ENCODE peak calls at places on chromosomes 4 and X, in nine cellular contexts. One of them, this sample, is unnamed.

GRCh38 chr4:13881880-13882279 is 254.4 kb upstream of the BOD1L1 start:
- DNase-seq in NCI-H1105 treated with DMSO at 0.1 percent for 48 hours: no peak
- DNase-seq in fibroblast of gingiva: peak; percentile 60
- DNase-seq in dorsolateral prefrontal cortex: no peak
- DNase-seq in posterior cingulate gyrus: no peak
- DNase-seq in iPS DF 19.7: no peak
- DNase-seq in H4: no peak
- DNase-seq in stimulated activated naive B cell treated with anti-CD40 and anti-IgM and Interleukin-4, amounts not matched to agents 10 μg/mL and 1 μg/mL and 100 μg/mL, for 72 hours: no peak
- DNase-seq in adipocyte: peak; percentile 69
- DNase-seq in this sample: no peak

GRCh38 chr4:141132689-141133145 is 552 bp downstream of the RNF150 start:
- DNase-seq in iPS DF 19.7: no peak
- DNase-seq in fibroblast of gingiva: peak; percentile 44
- DNase-seq in NCI-H1105 treated with DMSO at 0.1 percent for 48 hours: peak; percentile 23
- DNase-seq in dorsolateral prefrontal cortex: peak; percentile 23
- DNase-seq in stimulated activated naive B cell treated with anti-CD40 and anti-IgM and Interleukin-4, amounts not matched to agents 10 μg/mL and 1 μg/mL and 100 μg/mL, for 72 hours: no peak
- DNase-seq in H4: no peak
- DNase-seq in adipocyte: peak; percentile 82
- DNase-seq in posterior cingulate gyrus: no peak
- DNase-seq in this sample: no peak

GRCh38 chr4:139556071-139556734 is at the start of gene SETD7:
- DNase-seq in posterior cingulate gyrus: peak; percentile 52
- DNase-seq in dorsolateral prefrontal cortex: peak; percentile 77
- DNase-seq in stimulated activated naive B cell treated with anti-CD40 and anti-IgM and Interleukin-4, amounts not matched to agents 10 μg/mL and 1 μg/mL and 100 μg/mL, for 72 hours: peak; percentile 57
- DNase-seq in H4: peak; percentile 69
- DNase-seq in fibroblast of gingiva: peak; percentile 82
- DNase-seq in adipocyte: peak; percentile 88
- DNase-seq in iPS DF 19.7: no peak
- DNase-seq in NCI-H1105 treated with DMSO at 0.1 percent for 48 hours: peak; percentile 50
- DNase-seq in this sample: peak; percentile 83

GRCh38 chr4:30943356-30943755 is 223.2 kb downstream of the PCDH7 start:
- DNase-seq in stimulated activated naive B cell treated with anti-CD40 and anti-IgM and Interleukin-4, amounts not matched to agents 10 μg/mL and 1 μg/mL and 100 μg/mL, for 72 hours: no peak
- DNase-seq in NCI-H1105 treated with DMSO at 0.1 percent for 48 hours: no peak
- DNase-seq in H4: no peak
- DNase-seq in iPS DF 19.7: no peak
- DNase-seq in dorsolateral prefrontal cortex: no peak
- DNase-seq in posterior cingulate gyrus: no peak
- DNase-seq in adipocyte: peak; percentile 45
- DNase-seq in fibroblast of gingiva: no peak
- DNase-seq in this sample: no peak

GRCh38 chr4:180909279-180909678 is 1333.9 kb upstream of the TENM3 start:
- DNase-seq in adipocyte: peak; percentile 19
- DNase-seq in H4: peak; percentile 31
- DNase-seq in stimulated activated naive B cell treated with anti-CD40 and anti-IgM and Interleukin-4, amounts not matched to agents 10 μg/mL and 1 μg/mL and 100 μg/mL, for 72 hours: no peak
- DNase-seq in dorsolateral prefrontal cortex: no peak
- DNase-seq in NCI-H1105 treated with DMSO at 0.1 percent for 48 hours: no peak
- DNase-seq in iPS DF 19.7: peak; percentile 54
- DNase-seq in fibroblast of gingiva: no peak
- DNase-seq in posterior cingulate gyrus: no peak
- DNase-seq in this sample: no peak

GRCh38 chr4:87863486-87863885 is 30.7 kb downstream of the MEPE start:
- DNase-seq in H4: no peak
- DNase-seq in dorsolateral prefrontal cortex: no peak
- DNase-seq in NCI-H1105 treated with DMSO at 0.1 percent for 48 hours: no peak
- DNase-seq in posterior cingulate gyrus: no peak
- DNase-seq in stimulated activated naive B cell treated with anti-CD40 and anti-IgM and Interleukin-4, amounts not matched to agents 10 μg/mL and 1 μg/mL and 100 μg/mL, for 72 hours: no peak
- DNase-seq in iPS DF 19.7: no peak
- DNase-seq in fibroblast of gingiva: no peak
- DNase-seq in adipocyte: no peak
- DNase-seq in this sample: no peak

GRCh38 chr4:73607375-73608026 is 12.7 kb downstream of the RASSF6 start:
- DNase-seq in fibroblast of gingiva: no peak
- DNase-seq in dorsolateral prefrontal cortex: no peak
- DNase-seq in H4: no peak
- DNase-seq in stimulated activated naive B cell treated with anti-CD40 and anti-IgM and Interleukin-4, amounts not matched to agents 10 μg/mL and 1 μg/mL and 100 μg/mL, for 72 hours: no peak
- DNase-seq in posterior cingulate gyrus: no peak
- DNase-seq in NCI-H1105 treated with DMSO at 0.1 percent for 48 hours: no peak
- DNase-seq in adipocyte: no peak
- DNase-seq in iPS DF 19.7: no peak
- DNase-seq in this sample: no peak

GRCh38 chr4:138910914-138911336 is 104.7 kb upstream of the NOCT start:
- DNase-seq in NCI-H1105 treated with DMSO at 0.1 percent for 48 hours: peak; percentile 91
- DNase-seq in iPS DF 19.7: no peak
- DNase-seq in H4: peak; percentile 88
- DNase-seq in stimulated activated naive B cell treated with anti-CD40 and anti-IgM and Interleukin-4, amounts not matched to agents 10 μg/mL and 1 μg/mL and 100 μg/mL, for 72 hours: no peak
- DNase-seq in adipocyte: no peak
- DNase-seq in dorsolateral prefrontal cortex: peak; percentile 68
- DNase-seq in fibroblast of gingiva: peak; percentile 73
- DNase-seq in posterior cingulate gyrus: peak; percentile 17
- DNase-seq in this sample: no peak

GRCh38 chrX:38975368-38975767 is 174.1 kb downstream of the MID1IP1 start:
- DNase-seq in posterior cingulate gyrus: no peak
- DNase-seq in NCI-H1105 treated with DMSO at 0.1 percent for 48 hours: no peak
- DNase-seq in fibroblast of gingiva: peak; percentile 6
- DNase-seq in H4: no peak
- DNase-seq in stimulated activated naive B cell treated with anti-CD40 and anti-IgM and Interleukin-4, amounts not matched to agents 10 μg/mL and 1 μg/mL and 100 μg/mL, for 72 hours: no peak
- DNase-seq in dorsolateral prefrontal cortex: no peak
- DNase-seq in iPS DF 19.7: no peak
- DNase-seq in adipocyte: peak; percentile 40
- DNase-seq in this sample: no peak

GRCh38 chr4:77844363-77844762 is 18.3 kb upstream of the MRPL1 start:
- DNase-seq in stimulated activated naive B cell treated with anti-CD40 and anti-IgM and Interleukin-4, amounts not matched to agents 10 μg/mL and 1 μg/mL and 100 μg/mL, for 72 hours: no peak
- DNase-seq in H4: no peak
- DNase-seq in adipocyte: no peak
- DNase-seq in fibroblast of gingiva: no peak
- DNase-seq in posterior cingulate gyrus: no peak
- DNase-seq in iPS DF 19.7: no peak
- DNase-seq in NCI-H1105 treated with DMSO at 0.1 percent for 48 hours: no peak
- DNase-seq in dorsolateral prefrontal cortex: no peak
- DNase-seq in this sample: no peak

GRCh38 chr4:4752025-4752424 is 107.4 kb upstream of the MSX1 start:
- DNase-seq in iPS DF 19.7: no peak
- DNase-seq in posterior cingulate gyrus: no peak
- DNase-seq in H4: no peak
- DNase-seq in stimulated activated naive B cell treated with anti-CD40 and anti-IgM and Interleukin-4, amounts not matched to agents 10 μg/mL and 1 μg/mL and 100 μg/mL, for 72 hours: no peak
- DNase-seq in fibroblast of gingiva: no peak
- DNase-seq in NCI-H1105 treated with DMSO at 0.1 percent for 48 hours: no peak
- DNase-seq in adipocyte: no peak
- DNase-seq in dorsolateral prefrontal cortex: no peak
- DNase-seq in this sample: no peak

GRCh38 chrX:5051831-5052491 is 1176.7 kb downstream of the NLGN4X start:
- DNase-seq in dorsolateral prefrontal cortex: peak; percentile 10
- DNase-seq in adipocyte: no peak
- DNase-seq in iPS DF 19.7: no peak
- DNase-seq in fibroblast of gingiva: peak; percentile 59
- DNase-seq in NCI-H1105 treated with DMSO at 0.1 percent for 48 hours: no peak
- DNase-seq in H4: peak; percentile 87
- DNase-seq in posterior cingulate gyrus: no peak
- DNase-seq in stimulated activated naive B cell treated with anti-CD40 and anti-IgM and Interleukin-4, amounts not matched to agents 10 μg/mL and 1 μg/mL and 100 μg/mL, for 72 hours: no peak
- DNase-seq in this sample: no peak

GRCh38 chrX:135484636-135485289 is 35.7 kb upstream of the INTS6L start:
- DNase-seq in iPS DF 19.7: no peak
- DNase-seq in dorsolateral prefrontal cortex: no peak
- DNase-seq in H4: peak; percentile 38
- DNase-seq in fibroblast of gingiva: peak; percentile 59
- DNase-seq in posterior cingulate gyrus: no peak
- DNase-seq in NCI-H1105 treated with DMSO at 0.1 percent for 48 hours: peak; percentile 28
- DNase-seq in adipocyte: peak; percentile 68
- DNase-seq in stimulated activated naive B cell treated with anti-CD40 and anti-IgM and Interleukin-4, amounts not matched to agents 10 μg/mL and 1 μg/mL and 100 μg/mL, for 72 hours: peak; percentile 6
- DNase-seq in this sample: peak; percentile 40

GRCh38 chr4:76208005-76208765 is 5.4 kb downstream of the SCARB2 start:
- DNase-seq in iPS DF 19.7: no peak
- DNase-seq in NCI-H1105 treated with DMSO at 0.1 percent for 48 hours: no peak
- DNase-seq in adipocyte: peak; percentile 88
- DNase-seq in H4: peak; percentile 83
- DNase-seq in fibroblast of gingiva: peak; percentile 84
- DNase-seq in stimulated activated naive B cell treated with anti-CD40 and anti-IgM and Interleukin-4, amounts not matched to agents 10 μg/mL and 1 μg/mL and 100 μg/mL, for 72 hours: no peak
- DNase-seq in dorsolateral prefrontal cortex: peak; percentile 73
- DNase-seq in posterior cingulate gyrus: peak; percentile 46
- DNase-seq in this sample: peak; percentile 69

GRCh38 chr4:44760142-44760898 is 34.0 kb upstream of the GNPDA2 start:
- DNase-seq in fibroblast of gingiva: peak; percentile 12
- DNase-seq in iPS DF 19.7: no peak
- DNase-seq in posterior cingulate gyrus: no peak
- DNase-seq in NCI-H1105 treated with DMSO at 0.1 percent for 48 hours: peak; percentile 32
- DNase-seq in dorsolateral prefrontal cortex: no peak
- DNase-seq in H4: peak; percentile 59
- DNase-seq in adipocyte: peak; percentile 72
- DNase-seq in stimulated activated naive B cell treated with anti-CD40 and anti-IgM and Interleukin-4, amounts not matched to agents 10 μg/mL and 1 μg/mL and 100 μg/mL, for 72 hours: no peak
- DNase-seq in this sample: peak; percentile 28

GRCh38 chrX:28590394-28590793 is 3.1 kb downstream of the IL1RAPL1 start:
- DNase-seq in posterior cingulate gyrus: no peak
- DNase-seq in dorsolateral prefrontal cortex: no peak
- DNase-seq in stimulated activated naive B cell treated with anti-CD40 and anti-IgM and Interleukin-4, amounts not matched to agents 10 μg/mL and 1 μg/mL and 100 μg/mL, for 72 hours: no peak
- DNase-seq in NCI-H1105 treated with DMSO at 0.1 percent for 48 hours: no peak
- DNase-seq in H4: peak; percentile 14
- DNase-seq in fibroblast of gingiva: no peak
- DNase-seq in iPS DF 19.7: no peak
- DNase-seq in adipocyte: peak; percentile 13
- DNase-seq in this sample: no peak

GRCh38 chr4:77453911-77454310 is 151.7 kb upstream of the CXCL13 start:
- DNase-seq in posterior cingulate gyrus: no peak
- DNase-seq in dorsolateral prefrontal cortex: no peak
- DNase-seq in fibroblast of gingiva: no peak
- DNase-seq in NCI-H1105 treated with DMSO at 0.1 percent for 48 hours: no peak
- DNase-seq in H4: no peak
- DNase-seq in adipocyte: no peak
- DNase-seq in stimulated activated naive B cell treated with anti-CD40 and anti-IgM and Interleukin-4, amounts not matched to agents 10 μg/mL and 1 μg/mL and 100 μg/mL, for 72 hours: no peak
- DNase-seq in iPS DF 19.7: no peak
- DNase-seq in this sample: no peak